ENCODE peak calls at places on chromosomes 4 and X, in seven cellular contexts. L is dorsolateral prefrontal cortex; W is cardiac fibroblast; M is stimulated activated CD4-positive, alpha-beta T cell treated with anti-CD3 and anti-CD28 coated beads, Interleukin-1b, Interleukin-23, amount 100 ng/mL, for 48 hours; K is NCI-H146; O is Ammon's horn; U is A549. E is an unnamed sample.

GRCh38 chr4:100188829-100189228 is 1.4 kb downstream of the DDIT4L start:
- DNase-seq in L (no peak), W (no peak), M (no peak), K (no peak), O (no peak), U (no peak), E (no peak)

GRCh38 chrX:46569621-46570020 is 3.9 kb upstream of the CHST7 start:
- DNase-seq in L (no peak), W (no peak), M (no peak), K (no peak), O (no peak), U (no peak), E (no peak)

GRCh38 chr4:169582706-169583105 is 29.7 kb downstream of the NEK1 start:
- DNase-seq in L (no peak), W (peak; percentile 15), M (no peak), K (no peak), O (no peak), U (no peak), E (no peak)

GRCh38 chr4:38904090-38904666 is 36.6 kb downstream of the FAM114A1 start:
- DNase-seq in L (no peak), W (no peak), M (no peak), K (no peak), O (no peak), U (no peak), E (no peak)

GRCh38 chrX:107167163-107167921 is 38.9 kb downstream of the NUP62CL start:
- DNase-seq in L (no peak), W (no peak), M (no peak), K (no peak), O (no peak), U (no peak), E (no peak)

GRCh38 chr4:1717129-1718094 is 3.7 kb downstream of the TMEM129 start:
- DNase-seq in L (no peak), W (no peak), M (no peak), K (no peak), O (no peak), U (no peak), E (no peak)

GRCh38 chr4:31548823-31549222 is 828.7 kb downstream of the PCDH7 start:
- DNase-seq in L (no peak), W (no peak), M (no peak), K (no peak), O (no peak), U (no peak), E (no peak)

GRCh38 chr4:185183622-185184281 is 20.0 kb downstream of the CFAP97 start:
- DNase-seq in L (peak; percentile 89), W (peak; percentile 95), M (peak; percentile 68), K (peak; percentile 73), O (peak; percentile 90), U (peak; percentile 49), E (peak; percentile 64)

GRCh38 chrX:132908891-132909290 is 49.5 kb downstream of the HS6ST2 start:
- DNase-seq in L (no peak), W (no peak), M (no peak), K (no peak), O (no peak), U (no peak), E (no peak)

GRCh38 chr4:102610476-102610875 is 109.3 kb downstream of the NFKB1 start:
- DNase-seq in L (no peak), W (no peak), M (no peak), K (no peak), O (no peak), U (no peak), E (no peak)

GRCh38 chr4:143531368-143531767 is 17.9 kb downstream of the SMARCA5 start:
- DNase-seq in L (no peak), W (peak; percentile 36), M (no peak), K (no peak), O (no peak), U (no peak), E (no peak)

GRCh38 chr4:100095729-100096595 is 94.3 kb downstream of the DDIT4L start:
- DNase-seq in L (peak; percentile 20), W (peak; percentile 82), M (peak; percentile 79), K (peak; percentile 32), O (peak; percentile 69), U (peak; percentile 26), E (peak; percentile 13)

GRCh38 chr4:131499139-131499873 is 1649.8 kb upstream of the PCDH10 start:
- DNase-seq in L (no peak), W (peak; percentile 82), M (no peak), K (no peak), O (peak; percentile 20), U (no peak), E (no peak)

GRCh38 chr4:167234388-167234881 is at the start of gene SPOCK3:
- DNase-seq in L (peak; percentile 82), W (peak; percentile 54), M (no peak), K (peak; percentile 37), O (peak; percentile 90), U (peak; percentile 22), E (no peak)

GRCh38 chr4:29900336-29900735 is 819.8 kb upstream of the PCDH7 start:
- DNase-seq in L (no peak), W (no peak), M (no peak), K (no peak), O (no peak), U (no peak), E (no peak)

GRCh38 chr4:53510981-53511380 is 80.3 kb downstream of the LNX1 start:
- DNase-seq in L (no peak), W (peak; percentile 37), M (no peak), K (no peak), O (peak; percentile 7), U (no peak), E (no peak)